ENCODE peak calls at places on chromosomes 11 and 22, in eight cellular contexts. F is A549, Y is GM23338, B is left ventricle myocardium inferior, Q is SJCRH30, T is Karpas-422, H is OCI-LY7, R is aorta. Z is an unnamed sample.

GRCh38 chr11:66617148-66617814 is 851 bp downstream of the RBM14 start:
- DNase-seq in T (no peak), F (no peak), R (peak; percentile 92), B (peak; percentile 80), H (no peak), Q (no peak), Y (no peak), Z (no peak)

GRCh38 chr11:87437844-87438223 is 400.1 kb downstream of the TMEM135 start:
- DNase-seq in H (no peak), F (no peak), Y (no peak), Q (no peak), T (peak; percentile 75), R (no peak), B (no peak), Z (no peak)

GRCh38 chr11:119417726-119418540 is 5.0 kb downstream of the THY1 start:
- DNase-seq in B (no peak), F (no peak), Q (no peak), Y (peak; percentile 40), H (no peak), T (no peak), R (no peak), Z (no peak)

GRCh38 chr22:50526849-50527801 is 1.7 kb upstream of the SCO2 start:
- DNase-seq in Y (peak; percentile 67), H (peak; percentile 60), Q (peak; percentile 58), F (peak; percentile 44), B (peak; percentile 65), R (no peak), T (peak; percentile 86), Z (peak; percentile 73)

GRCh38 chr11:134361241-134361640 is 29.5 kb downstream of the GLB1L2 start:
- DNase-seq in R (peak; percentile 74), T (no peak), B (no peak), F (no peak), Y (no peak), H (no peak), Q (no peak), Z (peak; percentile 43)

GRCh38 chr11:122122179-122122578 is 6.2 kb upstream of the BLID start:
- DNase-seq in R (no peak), F (no peak), B (no peak), H (no peak), Q (no peak), T (no peak), Y (no peak), Z (no peak)

GRCh38 chr11:132607575-132607974 is 924.7 kb downstream of the OPCML start:
- DNase-seq in Y (no peak), T (no peak), Q (no peak), B (no peak), R (no peak), H (no peak), F (no peak), Z (no peak)

GRCh38 chr22:28977050-28977449 is 84.6 kb downstream of the C22orf31 start:
- DNase-seq in T (no peak), Q (no peak), Y (peak; percentile 42), B (no peak), H (no peak), F (no peak), R (no peak), Z (no peak)

GRCh38 chr11:76233936-76234703 is 27.8 kb upstream of the WNT11 start:
- DNase-seq in F (no peak), R (peak; percentile 88), T (peak; percentile 89), H (peak; percentile 83), B (peak; percentile 58), Y (peak; percentile 51), Q (peak; percentile 64), Z (peak; percentile 74)

GRCh38 chr11:46212720-46213119 is 64.7 kb upstream of the CREB3L1 start:
- DNase-seq in B (no peak), R (no peak), F (no peak), Q (no peak), H (no peak), T (no peak), Y (no peak), Z (no peak)

GRCh38 chr11:46248270-46249102 is 29.0 kb upstream of the CREB3L1 start:
- DNase-seq in R (no peak), H (no peak), T (no peak), Y (peak; percentile 76), F (peak; percentile 76), B (no peak), Q (peak; percentile 39), Z (no peak)

GRCh38 chr22:25048659-25049657 is 96.4 kb downstream of the KIAA1671 start:
- DNase-seq in F (peak; percentile 64), H (peak; percentile 67), T (peak; percentile 86), Q (peak; percentile 64), Y (peak; percentile 86), B (peak; percentile 66), R (peak; percentile 87), Z (peak; percentile 74)

GRCh38 chr22:17606472-17606871 is 22.1 kb downstream of the ATP6V1E1 start:
- DNase-seq in R (no peak), F (no peak), H (no peak), Y (no peak), Q (no peak), T (no peak), B (no peak), Z (no peak)

GRCh38 chr11:130088217-130088616 is 18.5 kb downstream of the APLP2 start:
- DNase-seq in H (no peak), R (no peak), Q (no peak), Y (no peak), F (no peak), T (no peak), B (no peak), Z (no peak)

GRCh38 chr11:66317766-66318575 is 1.1 kb upstream of the CD248 start:
- DNase-seq in H (peak; percentile 80), Q (peak; percentile 60), R (no peak), B (peak; percentile 60), Y (peak; percentile 73), F (no peak), T (peak; percentile 93), Z (peak; percentile 59)

GRCh38 chr11:3077174-3077839 is 20.1 kb upstream of the CARS1 start:
- DNase-seq in B (no peak), Q (no peak), H (no peak), T (no peak), F (no peak), Y (no peak), R (peak; percentile 43), Z (no peak)

GRCh38 chr22:21074092-21074715 is 28.5 kb downstream of the LRRC74B start:
- DNase-seq in Y (no peak), B (no peak), F (peak; percentile 25), R (no peak), H (no peak), T (no peak), Q (no peak), Z (no peak)

GRCh38 chr11:101666916-101667315 is 83.1 kb upstream of the TRPC6 start:
- DNase-seq in Q (no peak), H (no peak), B (no peak), Y (no peak), R (no peak), F (no peak), T (no peak), Z (no peak)

GRCh38 chr22:20552450-20552894 is 45.1 kb downstream of the MED15 start:
- DNase-seq in Q (no peak), H (no peak), B (peak; percentile 90), F (no peak), R (peak; percentile 90), T (no peak), Y (no peak), Z (peak; percentile 74)

DNA sequence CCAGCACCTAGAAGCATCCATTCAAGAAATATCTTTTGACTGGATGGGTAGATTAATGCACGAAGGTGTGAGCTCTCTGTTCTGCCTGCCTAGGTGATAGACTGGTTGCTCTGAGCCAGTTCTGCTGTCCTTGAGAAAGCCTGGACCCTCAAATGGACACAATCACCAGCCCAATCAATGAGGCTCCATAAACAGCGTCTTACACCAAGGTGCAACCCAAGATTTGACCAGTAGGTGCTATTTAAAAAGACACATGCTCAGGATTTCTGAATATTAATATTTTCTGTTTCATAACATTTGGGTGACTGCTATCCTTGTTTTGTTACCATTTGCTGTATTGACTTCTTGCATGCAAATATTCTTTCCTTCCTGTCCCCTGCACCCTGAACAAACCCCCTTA is 39.0 kb downstream of the PAMR1 start:
- DNase-seq in H (no peak), F (peak; percentile 18), Q (no peak), B (no peak), T (peak; percentile 52), R (no peak), Y (no peak), Z (no peak)
- H3K4me1 ChIP-seq in H (no peaks in the 10 kb centered on the region), F (peaks cover 7% of the 10 kb centered on the region), Q (no peaks in the 10 kb centered on the region), B (no peaks in the 10 kb centered on the region), T (no peaks in the 10 kb centered on the region), R (no peaks in the 10 kb centered on the region), Y (no peaks in the 10 kb centered on the region), Z (no peaks in the 10 kb centered on the region)

GRCh38 chr11:113387605-113388211 is at the start of gene ANKK1:
- DNase-seq in R (no peak), T (no peak), F (no peak), Y (peak; percentile 84), H (no peak), Q (no peak), B (no peak), Z (no peak)
- H3K4me3 ChIP-seq in R (no peak within 1 kb of the TSS), T (no peak within 1 kb of the TSS), F (no peak within 1 kb of the TSS), Y (peak within 1 kb of the TSS; percentile 59), H (no peak within 1 kb of the TSS), Q (no peak within 1 kb of the TSS), B (peak within 1 kb of the TSS; percentile 21), Z (no peak within 1 kb of the TSS)

GRCh38 chr11:35151241-35151640 is 12.3 kb downstream of the CD44 start:
- DNase-seq in T (no peak), Q (no peak), Y (no peak), R (no peak), H (no peak), B (no peak), F (no peak), Z (no peak)

GRCh38 chr11:35154960-35155359 is 16.0 kb downstream of the CD44 start:
- DNase-seq in B (no peak), Y (no peak), Q (no peak), T (no peak), R (no peak), H (no peak), F (no peak), Z (no peak)

GRCh38 chr11:35151896-35152295 is 12.9 kb downstream of the CD44 start:
- DNase-seq in Y (peak; percentile 75), T (no peak), F (no peak), R (no peak), H (no peak), B (no peak), Q (peak; percentile 45), Z (no peak)

GRCh38 chr11:35153280-35153679 is 14.3 kb downstream of the CD44 start:
- DNase-seq in R (no peak), Q (no peak), F (no peak), H (no peak), T (no peak), Y (no peak), B (no peak), Z (no peak)

DNA sequence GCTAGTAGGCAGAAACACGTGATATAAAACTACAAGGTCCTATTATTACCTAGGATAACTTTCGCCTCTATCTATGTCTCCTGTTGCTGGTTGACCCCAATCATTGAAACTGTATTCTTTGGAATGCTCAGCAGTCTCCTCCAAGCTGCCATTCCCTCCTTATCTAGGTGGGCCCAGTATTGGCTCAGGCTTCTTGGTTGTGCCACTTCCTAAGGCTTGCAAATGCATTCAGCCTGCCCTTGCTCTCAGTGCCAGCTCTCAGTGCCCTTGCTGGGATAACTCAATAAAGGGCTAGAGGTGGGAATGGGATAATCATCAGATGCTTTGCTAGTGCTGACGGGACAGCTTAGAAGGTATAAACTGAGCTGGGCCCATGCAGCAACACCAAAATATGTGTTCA is 13.6 kb downstream of the CD44 start:
- DNase-seq in R (no peak), H (no peak), Y (no peak), T (no peak), F (no peak), B (no peak), Q (no peak), Z (no peak)
- H3K4me1 ChIP-seq in R (peaks cover 33% of the 10 kb centered on the region), H (no peaks in the 10 kb centered on the region), Y (peaks cover 22% of the 10 kb centered on the region), T (no peaks in the 10 kb centered on the region), F (peaks cover 44% of the 10 kb centered on the region), B (peaks cover 16% of the 10 kb centered on the region), Q (peaks cover 11% of the 10 kb centered on the region), Z (peaks cover 18% of the 10 kb centered on the region)

GRCh38 chr11:62680825-62681240 is 2.0 kb upstream of the UBXN1 start:
- DNase-seq in R (no peak), Y (peak; percentile 49), H (peak; percentile 85), Q (peak; percentile 68), T (peak; percentile 92), B (peak; percentile 38), F (peak; percentile 80), Z (peak; percentile 65)
- H3K4me3 ChIP-seq in R (no peak overlapping the region), Y (no peak overlapping the region), H (no peak overlapping the region), Q (no peak overlapping the region), T (peak overlapping the region; percentile 32), B (no peak overlapping the region), F (no peak overlapping the region), Z (no peak overlapping the region)

Z was measured in mucosa of descending colon.